ENCODE peak calls at places on chromosome 16, in seven cellular contexts. E is HCT116, D is K562, J is GM12878, X is H1, V is HepG2, Q is SK-N-SH. I is an unnamed sample.

GRCh38 chr16:58661199-58661830 is 23.3 kb downstream of the SLC38A7 start:
- DNase-seq in J (no peak), D (peak), Q (peak), V (peak), X (no peak), E (peak), I (peak)

GRCh38 chr16:85475233-85475632 is 137.9 kb upstream of the GSE1 start:
- DNase-seq in E (no peak), D (no peak), V (no peak), J (no peak), X (no peak), Q (peak), I (peak)

GRCh38 chr16:54937673-54938350 is 7.1 kb downstream of the IRX5 start:
- DNase-seq in E (no peak), X (peak), Q (no peak), V (no peak), J (no peak), D (no peak), I (no peak)

GRCh38 chr16:51431517-51432241 is 280.6 kb upstream of the SALL1 start:
- DNase-seq in X (no peak), D (no peak), J (no peak), Q (peak), E (no peak), V (no peak), I (no peak)

GRCh38 chr16:35788381-35788780 is 2329.0 kb downstream of the TP53TG3F start:
- DNase-seq in Q (no peak), J (no peak), X (no peak), V (no peak), E (no peak), D (no peak), I (no peak)

GRCh38 chr16:77250395-77250794 is 51.2 kb downstream of the SYCE1L start:
- DNase-seq in Q (no peak), J (no peak), V (no peak), D (no peak), X (no peak), E (no peak), I (no peak)

GRCh38 chr16:76441391-76441790 is 164.2 kb downstream of the CNTNAP4 start:
- DNase-seq in X (no peak), D (no peak), E (no peak), V (no peak), J (no peak), Q (no peak), I (no peak)

GRCh38 chr16:49727611-49728010 is 128.3 kb downstream of the ZNF423 start:
- DNase-seq in Q (no peak), J (no peak), X (no peak), V (no peak), E (no peak), D (no peak), I (no peak)

GRCh38 chr16:24045641-24046040 is 209.9 kb downstream of the PRKCB start:
- DNase-seq in V (no peak), Q (peak), J (no peak), E (no peak), D (no peak), X (peak), I (peak)

GRCh38 chr16:79097781-79098180 is 502.8 kb downstream of the MAF start:
- DNase-seq in D (no peak), E (no peak), V (no peak), Q (no peak), X (no peak), J (no peak), I (no peak)

GRCh38 chr16:86337138-86337537 is 173.2 kb upstream of the FOXF1 start:
- DNase-seq in V (no peak), E (no peak), D (no peak), Q (no peak), J (no peak), X (no peak), I (no peak)

GRCh38 chr16:77780378-77780837 is 8.0 kb upstream of the VAT1L start:
- DNase-seq in J (no peak), Q (no peak), E (peak), D (no peak), X (no peak), V (peak), I (no peak)

GRCh38 chr16:73337897-73338296 is 290.0 kb upstream of the ZFHX3 start:
- DNase-seq in Q (no peak), J (no peak), D (no peak), V (no peak), E (no peak), X (no peak), I (no peak)

GRCh38 chr16:2507679-2508064 is 6.1 kb upstream of the ATP6V0C start:
- DNase-seq in J (no peak), D (no peak), V (no peak), Q (no peak), X (no peak), E (no peak), I (no peak)

GRCh38 chr16:27698746-27699145 is 148.8 kb downstream of the KATNIP start:
- DNase-seq in E (no peak), D (no peak), Q (no peak), V (no peak), X (no peak), J (no peak), I (no peak)

GRCh38 chr16:3096362-3096761 is 2.7 kb downstream of the ZSCAN10 start:
- DNase-seq in D (no peak), X (no peak), J (no peak), Q (no peak), V (no peak), E (no peak), I (no peak)

GRCh38 chr16:56355786-56356275 is 69.5 kb downstream of the AMFR start:
- DNase-seq in E (no peak), V (no peak), D (peak), Q (peak), J (no peak), X (no peak), I (no peak)

GRCh38 chr16:29898786-29899515 is 399 bp downstream of the SEZ6L2 start:
- DNase-seq in D (no peak), X (peak), J (no peak), V (no peak), E (no peak), Q (peak), I (peak)

GRCh38 chr16:19168173-19169080 is at the start of gene SYT17:
- DNase-seq in J (no peak), X (peak), V (no peak), D (no peak), Q (peak), E (no peak), I (peak)

GRCh38 chr16:2825049-2825742 is 4.9 kb upstream of the ZG16B start:
- DNase-seq in V (no peak), X (no peak), J (no peak), D (no peak), Q (no peak), E (no peak), I (no peak)

GRCh38 chr16:28098959-28099945 is 35.7 kb upstream of the GSG1L start:
- DNase-seq in Q (no peak), D (no peak), V (no peak), X (no peak), E (no peak), J (no peak), I (no peak)

GRCh38 chr16:22743401-22743800 is 70.6 kb upstream of the HS3ST2 start:
- DNase-seq in D (no peak), V (no peak), Q (no peak), X (no peak), E (no peak), J (no peak), I (no peak)

GRCh38 chr16:57284206-57284951 is at the start of gene PLLP:
- DNase-seq in Q (peak), E (no peak), V (no peak), D (peak), J (no peak), X (peak), I (peak)

GRCh38 chr16:75383141-75383540 is 50.2 kb downstream of the CFDP1 start:
- DNase-seq in X (no peak), J (no peak), V (no peak), E (no peak), Q (no peak), D (no peak), I (no peak)

GRCh38 chr16:73713817-73714495 is 582.7 kb upstream of the PSMD7 start:
- DNase-seq in V (peak), J (no peak), E (peak), D (peak), Q (peak), X (peak), I (no peak)

GRCh38 chr16:49491111-49491670 is 117.6 kb downstream of the C16orf78 start:
- DNase-seq in D (no peak), Q (no peak), X (no peak), V (no peak), E (no peak), J (no peak), I (no peak)

GRCh38 chr16:73616186-73616585 is 568.3 kb upstream of the ZFHX3 start:
- DNase-seq in D (peak), Q (no peak), J (no peak), X (no peak), V (no peak), E (peak), I (peak)

GRCh38 chr16:77585852-77586251 is 136.5 kb upstream of the NUDT7 start:
- DNase-seq in Q (no peak), J (no peak), V (no peak), X (no peak), E (peak), D (no peak), I (no peak)

GRCh38 chr16:82782715-82783251 is 156.0 kb downstream of the CDH13 start:
- DNase-seq in X (peak), V (no peak), D (no peak), Q (no peak), J (no peak), E (no peak), I (no peak)

GRCh38 chr16:7150230-7150629 is 182.4 kb upstream of the RBFOX1 start:
- DNase-seq in V (no peak), Q (no peak), E (no peak), X (no peak), D (no peak), J (no peak), I (no peak)

GRCh38 chr16:89363621-89364393 is 126.6 kb downstream of the ANKRD11 start:
- DNase-seq in X (no peak), V (peak), D (no peak), Q (peak), E (peak), J (no peak), I (no peak)

GRCh38 chr16:24717411-24717810 is 12.0 kb upstream of the TNRC6A start:
- DNase-seq in D (no peak), V (no peak), X (no peak), J (no peak), E (no peak), Q (no peak), I (no peak)

GRCh38 chr16:89599451-89599858 is 14.0 kb upstream of the DPEP1 start:
- DNase-seq in Q (peak), J (no peak), E (peak), D (peak), V (peak), X (peak), I (peak)

GRCh38 chr16:46975908-46976470 is 2.5 kb upstream of the DNAJA2 start:
- DNase-seq in V (no peak), E (no peak), D (no peak), J (no peak), X (no peak), Q (no peak), I (no peak)

GRCh38 chr16:56880176-56880575 is 15.2 kb downstream of the SLC12A3 start:
- DNase-seq in D (no peak), V (no peak), E (no peak), X (no peak), J (no peak), Q (no peak), I (no peak)

GRCh38 chr16:74813109-74813641 is 38.6 kb upstream of the FA2H start:
- DNase-seq in D (peak), J (peak), X (peak), Q (peak), V (peak), E (peak), I (peak)

GRCh38 chr16:19929062-19929511 is 44.4 kb upstream of the GPRC5B start:
- DNase-seq in E (no peak), Q (peak), V (no peak), J (no peak), X (no peak), D (no peak), I (no peak)

GRCh38 chr16:3659200-3659599 is 4.7 kb downstream of the DNASE1 start:
- DNase-seq in J (no peak), V (no peak), E (no peak), X (no peak), D (no peak), Q (no peak), I (no peak)

GRCh38 chr16:53068423-53068833 is 13.6 kb downstream of the CHD9 start:
- DNase-seq in D (no peak), X (no peak), E (no peak), V (no peak), Q (no peak), J (no peak), I (no peak)
- TF ChIP-seq JUND in D (no peak), X (no peak), E (no peak), V (no peak), Q (no peak), J (no peak), I (no peak)

DNA sequence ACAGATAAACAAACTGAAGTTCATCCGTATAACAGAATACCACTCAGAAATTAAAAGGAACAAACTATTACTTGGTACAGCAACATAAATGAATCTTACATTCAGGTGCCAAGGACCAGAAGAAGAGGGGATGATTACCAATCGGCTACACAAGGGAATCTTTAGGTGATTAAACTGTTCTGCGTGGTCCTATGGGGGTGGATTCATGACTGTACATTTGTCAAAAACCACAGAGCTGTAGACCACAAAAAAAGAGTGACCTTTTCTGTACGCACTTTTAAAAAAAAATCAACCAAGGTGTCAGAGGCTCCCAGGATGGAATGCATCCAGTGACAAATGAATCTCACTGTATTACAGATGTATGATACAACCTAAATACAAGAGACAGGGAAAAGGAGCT is 110.8 kb downstream of the CDYL2 start:
- DNase-seq in D (no peak), E (no peak), J (no peak), V (no peak), X (no peak), Q (no peak), I (no peak)
- TF ChIP-seq JUND in D (no peak), E (no peak), J (no peak), V (no peak), X (no peak), Q (no peak), I (no peak)

GRCh38 chr16:69131749-69132423 is 502 bp downstream of the CHTF8 start:
- DNase-seq in D (peak), Q (peak), X (peak), V (peak), E (no peak), J (peak), I (peak)
- TF ChIP-seq JUND in D (no peak), Q (no peak), X (no peak), V (no peak), E (no peak), J (no peak), I (no peak)

GRCh38 chr16:15849209-15849981 is 7.4 kb downstream of the MYH11 start:
- DNase-seq in X (no peak), D (no peak), E (no peak), J (no peak), Q (no peak), V (peak), I (no peak)
- TF ChIP-seq JUND in X (no peak), D (no peak), E (no peak), J (no peak), Q (no peak), V (no peak), I (no peak)

GRCh38 chr16:83995756-83996155 is 27.7 kb downstream of the NECAB2 start:
- DNase-seq in V (no peak), E (peak), D (peak), Q (no peak), X (peak), J (no peak), I (no peak)
- TF ChIP-seq JUND in V (no peak), E (no peak), D (no peak), Q (no peak), X (no peak), J (no peak), I (no peak)

GRCh38 chr16:4700380-4700996 is 7.1 kb downstream of the NUDT16L1 start:
- DNase-seq in Q (no peak), D (no peak), E (no peak), V (no peak), J (no peak), X (no peak), I (no peak)

GRCh38 chr16:4701791-4702465 is 8.6 kb downstream of the NUDT16L1 start:
- DNase-seq in D (no peak), X (no peak), Q (no peak), J (no peak), E (no peak), V (no peak), I (no peak)

GRCh38 chr16:4699030-4699556 is 5.7 kb downstream of the NUDT16L1 start:
- DNase-seq in D (no peak), J (no peak), E (no peak), Q (no peak), X (no peak), V (no peak), I (no peak)

GRCh38 chr16:4702466-4702808 is 9.1 kb downstream of the NUDT16L1 start:
- DNase-seq in D (no peak), V (peak), J (no peak), Q (no peak), X (no peak), E (no peak), I (no peak)

DNA sequence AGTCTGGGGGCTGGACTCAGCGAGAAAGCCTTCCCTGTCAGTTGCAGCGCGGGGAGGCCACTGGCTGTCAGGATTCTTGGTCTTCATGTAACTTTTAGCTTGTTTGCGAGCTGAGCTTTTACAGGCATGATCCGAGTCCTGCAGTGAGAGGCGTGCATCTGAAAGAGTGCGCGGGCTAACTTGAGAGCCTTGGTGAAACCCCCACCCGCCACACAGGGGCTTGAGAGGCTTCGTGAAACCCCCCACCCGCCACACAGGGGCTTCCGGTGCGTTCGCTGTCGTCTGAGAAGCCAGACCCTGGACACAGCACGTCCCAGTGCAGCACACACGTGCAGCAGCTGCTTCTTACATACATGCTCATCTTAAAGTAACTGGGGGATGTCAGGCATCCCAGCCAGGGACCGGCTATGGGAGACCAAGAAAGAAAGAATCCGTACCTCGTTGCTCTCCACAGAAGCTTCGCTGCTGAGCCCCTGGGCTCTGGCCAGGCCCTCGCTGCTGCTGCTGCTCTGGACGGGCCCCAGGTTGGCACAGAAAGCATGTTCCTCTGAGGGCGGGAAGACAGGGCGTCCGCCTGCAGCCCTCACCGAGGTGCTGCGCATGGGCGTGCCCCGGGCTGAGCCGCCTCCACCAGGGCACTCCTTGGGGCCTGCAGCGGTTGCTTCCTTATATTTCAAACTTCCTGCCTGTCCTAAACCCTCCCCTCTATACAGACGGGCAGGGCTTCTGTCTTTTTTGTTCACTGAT is 7.8 kb downstream of the NUDT16L1 start:
- DNase-seq in Q (no peak), X (no peak), E (no peak), V (no peak), J (no peak), D (no peak), I (no peak)
- TF ChIP-seq JUND in Q (no peak), X (no peak), E (no peak), V (no peak), J (no peak), D (no peak), I (no peak)